ENCODE peak calls at places on chromosomes 5 and 9, in four cellular contexts. J is prostate gland, B is astrocyte, O is sigmoid colon. H is an unnamed sample.

GRCh38 chr5:22710660-22711059 is 142.5 kb downstream of the CDH12 start:
- DNase-seq in O (no peak), B (no peak), J (no peak), H (no peak)

GRCh38 chr9:93456022-93456421 is 2.6 kb upstream of the FAM120AOS start:
- DNase-seq in O (no peak), J (no peak), B (no peak), H (no peak)

GRCh38 chr9:136339173-136339957 is 12.0 kb downstream of the GPSM1 start:
- DNase-seq in B (no peak), O (no peak), J (peak; percentile 51), H (no peak)

GRCh38 chr9:129773262-129774048 is 20.6 kb upstream of the PTGES start:
- DNase-seq in O (peak; percentile 69), J (no peak), B (peak; percentile 12), H (peak; percentile 95)

GRCh38 chr9:99421369-99421768 is 199.3 kb downstream of the SEC61B start:
- DNase-seq in B (no peak), J (no peak), O (no peak), H (no peak)

GRCh38 chr9:112447283-112447761 is 39.3 kb upstream of the KIAA1958 start:
- DNase-seq in B (peak; percentile 26), J (no peak), O (no peak), H (no peak)

GRCh38 chr5:134438268-134438622 is 26.6 kb upstream of the CDKN2AIPNL start:
- DNase-seq in B (peak; percentile 83), O (no peak), J (no peak), H (no peak)

GRCh38 chr5:132138260-132138659 is 64.7 kb downstream of the CSF2 start:
- DNase-seq in B (peak; percentile 47), J (no peak), O (no peak), H (no peak)

GRCh38 chr5:67619636-67620035 is 423.0 kb upstream of the CD180 start:
- DNase-seq in O (no peak), B (no peak), J (no peak), H (no peak)

GRCh38 chr5:7445066-7445465 is 49.1 kb downstream of the ADCY2 start:
- DNase-seq in B (no peak), O (no peak), J (no peak), H (no peak)

GRCh38 chr5:95723632-95724369 is 7.3 kb upstream of the RHOBTB3 start:
- DNase-seq in O (no peak), B (peak; percentile 71), J (no peak), H (no peak)

GRCh38 chr5:50958852-50959457 is 292.5 kb downstream of the PARP8 start:
- DNase-seq in J (peak; percentile 7), B (peak; percentile 5), O (no peak), H (no peak)

GRCh38 chr9:136681945-136682699 is 5.1 kb downstream of the AGPAT2 start:
- DNase-seq in B (no peak), O (no peak), J (no peak), H (no peak)

GRCh38 chr5:10297646-10298204 is 10.0 kb downstream of the CMBL start:
- DNase-seq in B (no peak), J (no peak), O (no peak), H (peak; percentile 53)

GRCh38 chr5:146475190-146475801 is 28.2 kb downstream of the TCERG1 start:
- DNase-seq in J (no peak), B (no peak), O (no peak), H (no peak)

GRCh38 chr9:30301271-30301963 is 2083.0 kb upstream of the ACO1 start:
- DNase-seq in B (no peak), J (no peak), O (no peak), H (no peak)

GRCh38 chr5:33837301-33837700 is 54.5 kb downstream of the ADAMTS12 start:
- DNase-seq in J (no peak), O (no peak), B (no peak), H (no peak)

GRCh38 chr9:13860019-13860418 is 453.9 kb downstream of the NFIB start:
- DNase-seq in J (no peak), O (no peak), B (no peak), H (no peak)

GRCh38 chr5:1552469-1553255 is 28.9 kb upstream of the LPCAT1 start:
- DNase-seq in B (peak; percentile 17), O (peak; percentile 85), J (peak; percentile 3), H (peak; percentile 67)

GRCh38 chr5:5270958-5271605 is 131.0 kb downstream of the ADAMTS16 start:
- DNase-seq in O (peak; percentile 79), B (peak; percentile 92), J (peak; percentile 48), H (peak; percentile 99)

GRCh38 chr9:108919517-108919916 is 14.4 kb downstream of the ELP1 start:
- DNase-seq in B (no peak), J (no peak), O (no peak), H (no peak)

GRCh38 chr9:36892279-36892678 is 141.8 kb downstream of the PAX5 start:
- DNase-seq in J (no peak), B (no peak), O (peak; percentile 24), H (no peak)

GRCh38 chr5:147461915-147462314 is 48.0 kb downstream of the DPYSL3 start:
- DNase-seq in B (peak; percentile 64), J (no peak), O (no peak), H (no peak)

GRCh38 chr9:78858266-78858665 is 561.3 kb downstream of the PSAT1 start:
- DNase-seq in O (no peak), J (no peak), B (peak; percentile 70), H (no peak)

GRCh38 chr5:115459844-115460243 is 84.7 kb downstream of the FEM1C start:
- DNase-seq in J (no peak), B (peak; percentile 88), O (no peak), H (no peak)

GRCh38 chr9:128892223-128892892 is 10.4 kb downstream of the LRRC8A start:
- DNase-seq in O (peak; percentile 97), B (peak; percentile 80), J (peak; percentile 88), H (peak; percentile 97)

GRCh38 chr9:14277202-14277601 is 36.7 kb downstream of the NFIB start:
- DNase-seq in O (no peak), B (peak; percentile 90), J (peak; percentile 23), H (peak; percentile 49)

GRCh38 chr5:38715671-38716070 is 130.1 kb upstream of the OSMR start:
- DNase-seq in B (no peak), O (no peak), J (no peak), H (no peak)

GRCh38 chr9:18890372-18890771 is 142.6 kb downstream of the SAXO1 start:
- DNase-seq in B (peak; percentile 76), O (no peak), J (no peak), H (no peak)

GRCh38 chr9:112753725-112754124 is 3.2 kb downstream of the SNX30 start:
- DNase-seq in J (no peak), B (peak; percentile 94), O (no peak), H (no peak)

GRCh38 chr9:10562581-10563343 is 50.0 kb downstream of the PTPRD start:
- DNase-seq in B (no peak), O (no peak), J (no peak), H (no peak)

GRCh38 chr9:102459828-102460227 is 535.3 kb upstream of the CYLC2 start:
- DNase-seq in O (no peak), J (no peak), B (no peak), H (no peak)

GRCh38 chr5:73796164-73797141 is 170.5 kb downstream of the ARHGEF28 start:
- DNase-seq in J (no peak), B (peak; percentile 97), O (no peak), H (no peak)

GRCh38 chr5:176943816-176944215 is 44.7 kb upstream of the HK3 start:
- DNase-seq in B (no peak), O (no peak), J (no peak), H (no peak)

GRCh38 chr5:156051972-156052371 is 275.0 kb upstream of the SGCD start:
- DNase-seq in J (no peak), O (no peak), B (no peak), H (no peak)

GRCh38 chr9:107548298-107549142 is 59.0 kb upstream of the KLF4 start:
- DNase-seq in B (peak; percentile 88), J (no peak), O (peak; percentile 77), H (no peak)

GRCh38 chr9:136611119-136611518 is 51.6 kb upstream of the EGFL7 start:
- DNase-seq in B (no peak), J (no peak), O (no peak), H (no peak)

GRCh38 chr9:13424204-13424603 is 144.7 kb upstream of the MPDZ start:
- DNase-seq in O (no peak), J (no peak), B (no peak), H (no peak)

GRCh38 chr9:91071185-91071990 is 269.8 kb downstream of the SYK start:
- DNase-seq in J (no peak), B (peak; percentile 92), O (no peak), H (peak; percentile 76)

DNA sequence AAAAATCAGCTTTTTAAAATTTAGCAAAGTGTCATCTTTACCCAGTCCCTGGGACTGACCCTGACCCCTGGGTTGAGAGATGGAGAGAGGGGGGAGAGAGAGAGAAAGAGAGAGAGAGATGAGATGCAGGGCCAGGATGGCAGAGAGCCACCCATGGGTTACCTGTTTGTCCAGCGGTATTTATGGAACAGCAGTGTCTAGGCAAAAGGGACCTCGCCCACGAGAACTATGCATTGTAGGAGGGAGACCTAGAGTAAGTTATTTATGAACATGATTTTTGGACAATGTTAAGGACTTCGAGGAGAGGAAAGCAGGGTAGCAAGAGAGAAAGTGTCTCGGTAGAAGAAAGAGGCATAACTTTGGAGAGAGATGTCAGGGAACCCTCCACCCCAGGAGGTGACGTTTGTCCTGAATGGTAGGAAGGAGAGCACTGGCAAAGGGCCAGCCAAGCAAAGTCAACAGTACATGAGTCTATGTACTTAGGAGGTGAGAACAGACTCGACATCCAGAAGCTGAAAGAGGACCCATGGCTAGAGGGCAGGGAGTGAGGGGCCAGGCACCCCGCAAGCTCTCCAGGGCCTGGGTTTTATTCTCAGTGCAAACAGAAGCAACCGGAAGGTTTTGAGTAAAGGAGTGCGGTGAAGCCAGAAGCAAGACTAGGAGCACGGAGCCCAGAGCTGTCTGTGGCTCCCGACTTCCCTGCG is 30.5 kb upstream of the MSX2 start:
- DNase-seq in O (peak; percentile 54), B (no peak), J (peak; percentile 39), H (no peak)
- H3K4me3 ChIP-seq in O (no peak overlapping the region), B (no peak overlapping the region), J (no peak overlapping the region), H (no peak overlapping the region)

GRCh38 chr9:121735792-121736130 is 84.3 kb downstream of the DAB2IP start:
- DNase-seq in O (no peak), J (no peak), B (no peak), H (no peak)
- H3K27ac ChIP-seq in O (peak overlapping the region; percentile 91), J (peak overlapping the region; percentile 75), B (peak overlapping the region; percentile 26), H (peak overlapping the region; percentile 65)

GRCh38 chr9:17005085-17005484 is 129.8 kb upstream of the CNTLN start:
- DNase-seq in J (peak; percentile 21), O (peak; percentile 81), B (peak; percentile 20), H (no peak)
- H3K4me3 ChIP-seq in J (no peak overlapping the region), O (peak overlapping the region; percentile 28), B (peak overlapping the region; percentile 32), H (no peak overlapping the region)

GRCh38 chr9:15468113-15468512 is 42.7 kb downstream of the PSIP1 start:
- DNase-seq in J (no peak), B (no peak), O (no peak), H (no peak)

GRCh38 chr9:15469406-15469805 is 41.4 kb downstream of the PSIP1 start:
- DNase-seq in B (peak; percentile 10), J (no peak), O (no peak), H (no peak)

DNA sequence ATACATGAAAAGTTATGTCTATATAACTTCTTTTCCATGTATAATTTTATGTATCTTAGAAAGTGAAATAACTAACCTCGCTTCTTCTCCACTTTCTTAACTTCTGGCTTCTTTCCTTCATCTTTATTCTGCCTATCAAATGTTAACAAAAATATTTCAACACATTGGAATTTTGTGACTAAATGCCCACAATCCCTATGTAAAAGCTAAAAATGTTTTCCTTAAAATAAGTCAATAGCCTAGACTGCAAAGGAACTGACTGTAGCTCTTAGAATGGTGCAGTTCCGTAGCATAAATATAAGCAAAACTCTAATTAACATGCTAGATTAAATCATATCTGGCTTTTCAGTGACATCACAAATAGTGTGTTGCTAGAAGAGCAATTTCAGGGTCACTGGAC is 40.9 kb downstream of the PSIP1 start:
- DNase-seq in B (peak; percentile 23), J (no peak), O (no peak), H (no peak)
- H3K27ac ChIP-seq in B (no peak overlapping the region), J (no peak overlapping the region), O (no peak overlapping the region), H (no peak overlapping the region)